ENCODE peak calls at places on chromosomes 2 and 18, in seven cellular contexts. F is HCT116, A is A549, Q is IMR-90, B is K562, O is HepG2, V is GM12878. G is an unnamed sample.

GRCh38 chr18:72762505-72763122 is 105.2 kb downstream of the NETO1 start:
- DNase-seq in F (peak; percentile 6), O (peak; percentile 62), B (peak; percentile 45), V (peak; percentile 12), Q (peak; percentile 69), A (peak; percentile 6), G (peak; percentile 30)

GRCh38 chr2:88669371-88670214 is 21.9 kb upstream of the RPIA start:
- DNase-seq in Q (peak; percentile 52), V (peak; percentile 32), B (peak; percentile 41), A (peak; percentile 49), O (peak; percentile 58), F (peak; percentile 31), G (peak; percentile 53)

GRCh38 chr18:36942264-36942663 is 113.3 kb downstream of the KIAA1328 start:
- DNase-seq in B (peak; percentile 64), V (no peak), O (peak; percentile 19), F (peak; percentile 18), Q (peak; percentile 53), A (peak; percentile 2), G (peak; percentile 37)

GRCh38 chr2:172253190-172254052 is 150.7 kb upstream of the DLX2 start:
- DNase-seq in F (peak; percentile 100), V (no peak), A (peak; percentile 75), B (peak; percentile 68), Q (peak; percentile 100), O (peak; percentile 91), G (peak; percentile 34)

GRCh38 chr18:13382683-13382989 is 164.1 kb downstream of the LDLRAD4 start:
- DNase-seq in Q (no peak), A (no peak), B (no peak), V (no peak), O (no peak), F (no peak), G (no peak)

GRCh38 chr2:19845323-19845920 is 56.4 kb downstream of the TTC32 start:
- DNase-seq in B (no peak), A (no peak), F (no peak), V (no peak), O (no peak), Q (no peak), G (no peak)

GRCh38 chr2:182132605-182133004 is 147.0 kb downstream of the PPP1R1C start:
- DNase-seq in Q (peak; percentile 53), O (no peak), A (no peak), B (no peak), V (no peak), F (no peak), G (no peak)

GRCh38 chr2:240401308-240401707 is 34.2 kb upstream of the GPC1 start:
- DNase-seq in O (no peak), Q (no peak), F (no peak), V (no peak), B (no peak), A (no peak), G (no peak)

GRCh38 chr2:209388416-209389037 is 35.3 kb upstream of the MAP2 start:
- DNase-seq in A (no peak), V (no peak), Q (no peak), F (no peak), O (no peak), B (no peak), G (no peak)

DNA sequence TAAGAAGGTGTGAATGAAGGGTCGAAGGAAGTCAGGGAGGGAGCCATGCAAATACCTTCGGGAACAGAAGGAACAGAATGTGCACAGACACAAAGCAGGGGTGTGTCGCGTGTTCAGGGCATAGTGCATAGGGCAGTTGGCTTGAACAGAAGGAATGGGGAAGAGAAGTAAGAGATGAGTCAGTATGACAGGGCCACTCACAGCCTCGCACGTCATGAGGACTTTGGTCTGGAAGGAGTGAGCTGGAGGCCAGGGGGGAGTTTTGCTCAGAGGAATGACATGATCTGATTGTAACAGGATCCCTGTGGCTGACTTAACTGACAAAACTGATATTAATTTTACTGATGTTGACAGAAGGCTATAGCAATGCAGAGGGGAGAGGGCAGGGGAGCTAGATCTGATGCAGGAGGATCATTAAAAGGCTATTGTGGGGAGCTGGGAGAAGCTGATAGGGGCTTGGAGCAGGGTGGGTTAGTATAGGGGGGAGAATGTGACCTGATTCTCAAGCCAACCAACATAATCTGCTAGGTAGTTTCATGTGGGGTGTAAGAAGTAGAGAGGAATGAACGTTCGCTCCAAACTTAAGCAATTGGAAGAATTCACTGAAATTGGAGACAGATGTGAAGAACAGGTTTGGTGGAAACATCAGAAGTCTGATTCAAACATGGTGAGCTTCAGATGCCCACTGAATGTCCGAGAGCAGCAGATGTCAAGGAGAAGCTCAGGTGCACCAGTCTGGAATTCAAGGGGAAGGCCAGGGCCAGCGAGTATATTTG is 60.4 kb upstream of the COPS8 start:
- DNase-seq in O (peak; percentile 80), F (peak; percentile 37), A (peak; percentile 36), V (no peak), Q (peak; percentile 90), B (no peak), G (no peak)
- TF ChIP-seq RAD21 in O (no peak), F (peak; percentile 3), A (peak; percentile 22), V (no peak), Q (no peak), B (no peak), G (no peak)

DNA sequence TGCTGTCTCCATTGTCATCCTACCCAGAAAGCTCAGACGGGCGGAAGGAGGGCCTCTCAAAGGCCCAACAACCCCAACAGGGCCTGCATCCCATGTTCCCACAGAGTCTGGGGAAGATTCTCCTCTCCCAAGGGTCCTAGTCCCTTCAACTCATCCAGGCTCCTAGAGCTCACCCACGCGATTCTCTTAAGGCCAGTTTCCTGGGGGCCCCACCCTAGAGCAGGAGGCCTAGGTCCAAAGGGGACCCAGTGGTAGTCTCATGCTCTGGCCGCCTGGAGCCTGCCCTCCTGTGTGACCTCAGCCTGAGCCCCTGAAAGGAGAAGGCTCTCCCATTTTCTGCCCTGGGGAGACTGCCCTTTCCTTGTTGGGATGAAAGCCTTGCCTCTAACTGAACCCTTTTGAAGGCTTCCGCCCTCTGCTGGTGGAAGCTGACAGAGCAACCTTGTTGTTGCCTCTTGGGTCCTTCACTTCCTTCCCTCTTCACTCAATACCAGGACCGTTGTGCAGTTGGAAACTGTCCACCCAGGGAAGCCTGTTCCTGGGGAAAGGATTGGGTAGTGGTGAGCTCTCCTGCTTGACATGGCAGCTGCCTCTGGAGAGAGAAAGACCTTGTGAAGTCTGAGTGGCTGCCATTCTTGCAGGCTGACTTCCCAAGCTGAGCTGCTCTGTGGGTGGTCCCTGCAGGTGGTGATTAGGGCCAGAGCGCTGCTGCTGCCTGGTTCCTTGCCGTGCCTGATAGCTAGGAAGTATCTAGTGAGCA is 86.0 kb upstream of the ALPP start:
- DNase-seq in B (peak; percentile 68), Q (peak; percentile 51), O (peak; percentile 58), A (peak; percentile 47), F (peak; percentile 54), V (no peak), G (peak; percentile 25)
- TF ChIP-seq RAD21 in B (no peak), Q (peak; percentile 69), O (peak; percentile 41), A (peak; percentile 36), F (peak; percentile 54), V (peak; percentile 67), G (peak; percentile 36)

GRCh38 chr2:8088810-8089209 is 593.0 kb upstream of the ID2 start:
- DNase-seq in Q (no peak), F (no peak), O (no peak), B (no peak), V (no peak), A (no peak), G (no peak)

GRCh38 chr2:8086796-8087479 is 594.9 kb upstream of the ID2 start:
- DNase-seq in V (no peak), B (no peak), O (no peak), F (no peak), Q (peak; percentile 99), A (no peak), G (no peak)

GRCh38 chr2:8086342-8086741 is 595.5 kb upstream of the ID2 start:
- DNase-seq in A (no peak), V (no peak), F (no peak), B (no peak), O (no peak), Q (peak; percentile 13), G (no peak)

GRCh38 chr2:8089596-8089995 is 592.3 kb upstream of the ID2 start:
- DNase-seq in F (no peak), B (no peak), A (no peak), V (no peak), O (no peak), Q (peak; percentile 90), G (no peak)

GRCh38 chr2:8087480-8087840 is 594.4 kb upstream of the ID2 start:
- DNase-seq in V (no peak), Q (no peak), A (no peak), B (no peak), F (no peak), O (no peak), G (no peak)
- TF ChIP-seq RAD21 in V (no peak), Q (no peak), A (no peak), B (no peak), F (no peak), O (no peak), G (no peak)

DNA sequence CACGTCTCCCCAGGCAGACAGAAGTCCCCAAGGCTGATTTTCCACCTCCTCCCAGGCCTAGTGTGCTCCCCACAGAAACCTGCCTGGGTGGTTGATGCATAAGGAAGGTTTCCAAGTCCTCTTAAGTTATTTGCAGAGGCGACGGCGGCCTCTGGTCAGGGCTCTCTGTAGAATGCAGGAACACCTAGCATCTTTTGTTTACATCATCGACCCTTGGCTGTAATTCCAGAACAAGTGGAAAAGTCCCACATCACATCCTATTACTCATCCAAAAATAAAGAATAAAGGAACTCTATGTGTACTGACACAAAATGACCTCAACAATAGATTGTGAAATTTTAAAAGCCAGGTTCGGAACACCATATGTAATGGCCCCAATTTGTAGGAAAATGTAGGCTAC is 211.1 kb downstream of the ALPK2 start:
- DNase-seq in B (no peak), A (peak; percentile 21), O (peak; percentile 65), Q (peak; percentile 59), V (no peak), F (no peak), G (no peak)
- TF ChIP-seq RAD21 in B (no peak), A (no peak), O (no peak), Q (no peak), V (no peak), F (no peak), G (no peak)

GRCh38 chr18:44584900-44585299 is 95.8 kb upstream of the SETBP1 start:
- DNase-seq in A (no peak), Q (no peak), B (no peak), O (no peak), V (no peak), F (no peak), G (no peak)

GRCh38 chr18:44579028-44579692 is 101.5 kb upstream of the SETBP1 start:
- DNase-seq in B (peak; percentile 16), F (no peak), V (no peak), O (peak; percentile 1), Q (peak; percentile 63), A (peak; percentile 6), G (peak; percentile 53)

GRCh38 chr18:44582432-44582831 is 98.3 kb upstream of the SETBP1 start:
- DNase-seq in F (no peak), V (no peak), B (no peak), A (no peak), Q (no peak), O (no peak), G (no peak)

GRCh38 chr18:44580159-44580558 is 100.5 kb upstream of the SETBP1 start:
- DNase-seq in V (no peak), A (no peak), O (no peak), B (no peak), F (no peak), Q (no peak), G (no peak)

GRCh38 chr18:44579745-44580144 is 100.9 kb upstream of the SETBP1 start:
- DNase-seq in A (no peak), F (no peak), Q (no peak), V (no peak), B (no peak), O (no peak), G (no peak)
- TF ChIP-seq RAD21 in A (no peak), F (no peak), Q (no peak), V (no peak), B (no peak), O (no peak), G (no peak)

GRCh38 chr18:70453058-70453775 is 164.4 kb downstream of the SOCS6 start:
- DNase-seq in F (no peak), O (no peak), V (no peak), B (no peak), A (no peak), Q (peak; percentile 42), G (no peak)
- TF ChIP-seq RAD21 in F (no peak), O (no peak), V (no peak), B (no peak), A (no peak), Q (no peak), G (no peak)

G was measured in SK-N-SH.